ENCODE peak calls at places on chromosome X, in ten cellular contexts. O is ovary, B is glutamatergic neuron, V is stomach, E is testis, U is NB4, Y is dorsolateral prefrontal cortex, K is lower leg skin, W is AG04450, Q is AG04449. C is an unnamed sample.

GRCh38 chrX:119895843-119896326 is at the start of gene AKAP14:
- DNase-seq in E (no peak), Y (no peak), V (no peak), B (no peak), O (no peak), Q (no peak), U (no peak), K (no peak), W (no peak), C (no peak)

GRCh38 chrX:9390121-9390520 is 74.7 kb upstream of the TBL1X start:
- DNase-seq in U (no peak), K (no peak), O (no peak), E (no peak), Q (no peak), B (no peak), Y (no peak), W (no peak), V (no peak), C (no peak)

GRCh38 chrX:68831405-68832100 is 2.7 kb downstream of the EFNB1 start:
- DNase-seq in Y (peak), K (no peak), W (no peak), O (peak), V (no peak), B (no peak), E (no peak), U (peak), Q (no peak), C (no peak)

GRCh38 chrX:119669424-119670037 is 23.4 kb downstream of the SEPTIN6 start:
- DNase-seq in B (no peak), K (no peak), W (no peak), V (peak), U (no peak), Y (no peak), O (no peak), E (peak), Q (no peak), C (no peak)

GRCh38 chrX:71558920-71559319 is 19.3 kb upstream of the GCNA start:
- DNase-seq in B (no peak), O (no peak), Y (no peak), Q (no peak), W (no peak), V (no peak), E (no peak), U (no peak), K (no peak), C (no peak)

GRCh38 chrX:18574591-18574990 is 97.3 kb downstream of the RS1 start:
- DNase-seq in K (no peak), Q (no peak), O (peak), B (peak), W (peak), V (no peak), U (no peak), Y (no peak), E (no peak), C (no peak)

GRCh38 chrX:545488-545887 is 85.1 kb upstream of the SHOX start:
- DNase-seq in V (no peak), U (no peak), K (peak), W (no peak), B (peak), Y (no peak), O (no peak), Q (peak), E (no peak), C (no peak)

GRCh38 chrX:1355131-1355799 is 18.7 kb downstream of the IL3RA start:
- DNase-seq in K (no peak), O (no peak), U (no peak), E (no peak), Y (no peak), Q (no peak), V (no peak), B (peak), W (no peak), C (no peak)

GRCh38 chrX:107985032-107985431 is 2.9 kb upstream of the TEX13B start:
- DNase-seq in V (no peak), Y (no peak), U (no peak), K (no peak), W (no peak), E (no peak), B (no peak), O (no peak), Q (no peak), C (no peak)

GRCh38 chrX:69145281-69145680 is 20.0 kb downstream of the PJA1 start:
- DNase-seq in V (no peak), O (no peak), U (no peak), E (no peak), B (no peak), W (no peak), Y (no peak), K (no peak), Q (no peak), C (no peak)

GRCh38 chrX:155211208-155211607 is 5.1 kb upstream of the VBP1 start:
- DNase-seq in K (no peak), U (no peak), B (no peak), Y (no peak), E (no peak), W (no peak), Q (no peak), V (no peak), O (no peak), C (no peak)
- TF ChIP-seq CTCF in K (no peak), U (no peak), B (no peak), Y (no peak), E (no peak), W (no peak), Q (no peak), V (no peak), O (no peak), C (no peak)

GRCh38 chrX:106170318-106170717 is 2.2 kb downstream of the PWWP3B start:
- DNase-seq in B (no peak), Y (no peak), U (no peak), K (no peak), O (peak), V (no peak), W (no peak), E (peak), Q (no peak), C (no peak)
- TF ChIP-seq CTCF in B (peak), Y (peak), U (peak), K (no peak), O (peak), V (peak), W (peak), E (peak), Q (no peak), C (no peak)

GRCh38 chrX:12950851-12951589 is 23.9 kb upstream of the TMSB4X start:
- DNase-seq in E (no peak), Y (no peak), Q (no peak), V (peak), W (no peak), U (peak), O (no peak), B (peak), K (no peak), C (no peak)
- TF ChIP-seq CTCF in E (no peak), Y (no peak), Q (peak), V (no peak), W (no peak), U (peak), O (no peak), B (no peak), K (no peak), C (peak)

GRCh38 chrX:23634181-23634580 is 33.1 kb upstream of the PRDX4 start:
- DNase-seq in V (no peak), K (no peak), B (no peak), Y (no peak), Q (no peak), E (no peak), O (no peak), W (no peak), U (peak), C (no peak)
- TF ChIP-seq CTCF in V (no peak), K (no peak), B (no peak), Y (no peak), Q (peak), E (no peak), O (no peak), W (no peak), U (no peak), C (no peak)

DNA sequence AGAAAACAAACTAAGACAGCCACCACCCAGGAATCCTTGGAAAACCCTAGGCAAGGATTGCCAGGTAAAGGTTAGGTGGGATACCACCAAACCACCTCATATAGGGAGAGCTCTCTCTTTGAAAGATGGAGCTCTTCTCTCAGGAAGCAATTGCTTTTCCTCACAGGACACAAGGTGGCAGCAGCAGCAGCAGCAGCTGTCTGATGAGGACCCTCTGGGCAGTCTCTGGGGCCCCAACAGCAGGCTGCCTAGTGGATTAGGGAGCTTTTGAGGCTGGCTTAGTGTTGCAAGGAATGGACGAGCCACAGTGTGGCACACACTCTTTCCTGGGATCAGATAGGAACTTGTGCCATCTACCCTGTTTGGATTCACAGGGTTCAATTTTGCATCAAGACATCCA is 41.4 kb upstream of the CHRDL1 start:
- DNase-seq in Y (no peak), W (no peak), B (peak), K (no peak), O (no peak), E (no peak), U (no peak), V (no peak), Q (no peak), C (no peak)
- TF ChIP-seq CTCF in Y (no peak), W (peak), B (no peak), K (no peak), O (no peak), E (no peak), U (peak), V (no peak), Q (no peak), C (no peak)

DNA sequence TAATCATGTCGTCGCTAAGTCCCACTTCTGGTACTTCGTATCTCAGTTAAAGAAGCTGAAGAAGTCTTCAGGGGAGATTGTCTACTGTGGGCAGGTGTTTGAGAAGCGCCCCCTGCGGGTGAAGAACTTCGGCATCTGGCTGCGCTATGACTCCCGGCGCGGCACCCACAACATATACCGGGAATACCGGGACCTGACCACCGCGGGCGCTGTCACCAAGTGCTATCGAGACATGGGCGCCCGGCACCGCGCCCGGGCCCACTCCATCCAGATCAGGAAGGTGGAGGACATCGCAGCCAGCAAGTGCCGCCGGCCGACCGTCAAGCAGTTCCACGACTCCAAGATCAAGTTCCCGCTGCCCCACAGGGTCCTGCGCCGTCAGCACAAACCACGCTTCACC is 11.3 kb downstream of the PNCK start:
- DNase-seq in B (peak), W (no peak), Y (peak), U (peak), K (no peak), Q (no peak), V (peak), E (peak), O (no peak), C (peak)
- TF ChIP-seq CTCF in B (peak), W (peak), Y (no peak), U (peak), K (no peak), Q (no peak), V (no peak), E (no peak), O (no peak), C (peak)

GRCh38 chrX:65667503-65668355 is at the start of gene MSN:
- DNase-seq in Q (no peak), V (peak), W (no peak), Y (peak), K (peak), B (peak), O (peak), U (peak), E (peak), C (peak)
- TF ChIP-seq CTCF in Q (peak), V (no peak), W (peak), Y (no peak), K (no peak), B (no peak), O (no peak), U (peak), E (no peak), C (peak)

GRCh38 chrX:132956421-132957210 is 1.8 kb downstream of the HS6ST2 start:
- DNase-seq in E (no peak), V (no peak), K (no peak), Y (no peak), W (no peak), Q (no peak), O (peak), B (peak), U (no peak), C (no peak)
- TF ChIP-seq CTCF in E (no peak), V (no peak), K (no peak), Y (no peak), W (no peak), Q (no peak), O (no peak), B (no peak), U (no peak), C (no peak)